ENCODE peak calls at places on chromosomes 2 and 18, in seven cellular contexts. R is HFFc6; E is GF-D8; P is effector CD4-positive, alpha-beta T cell; N is hippocampal formation; V is HT-29; G is Calu3. Z is an unnamed sample.

GRCh38 chr18:79367989-79368388 is 27.7 kb upstream of the NFATC1 start:
- DNase-seq in R (no peak), E (no peak), P (no peak), N (no peak), V (no peak), G (no peak), Z (no peak)

GRCh38 chr2:121635371-121635770 is 13.9 kb downstream of the CLASP1 start:
- DNase-seq in R (no peak), E (no peak), P (no peak), N (no peak), V (no peak), G (no peak), Z (no peak)

GRCh38 chr18:47594621-47595086 is 335.8 kb downstream of the SMAD2 start:
- DNase-seq in R (no peak), E (no peak), P (no peak), N (no peak), V (no peak), G (no peak), Z (no peak)

GRCh38 chr18:2923464-2923863 is 76.7 kb downstream of the EMILIN2 start:
- DNase-seq in R (no peak), E (no peak), P (no peak), N (no peak), V (no peak), G (no peak), Z (no peak)

GRCh38 chr18:51361130-51361860 is 163.8 kb upstream of the MEX3C start:
- DNase-seq in R (no peak), E (peak; percentile 91), P (no peak), N (no peak), V (peak; percentile 44), G (no peak), Z (no peak)

GRCh38 chr18:45359275-45360009 is 255.8 kb upstream of the SLC14A2 start:
- DNase-seq in R (no peak), E (no peak), P (no peak), N (no peak), V (no peak), G (peak; percentile 63), Z (no peak)

GRCh38 chr2:222477962-222478608 is 53.7 kb downstream of the SGPP2 start:
- DNase-seq in R (no peak), E (no peak), P (no peak), N (no peak), V (no peak), G (no peak), Z (no peak)

GRCh38 chr2:204718607-204719006 is 173.3 kb downstream of the PARD3B start:
- DNase-seq in R (no peak), E (no peak), P (no peak), N (no peak), V (no peak), G (no peak), Z (no peak)

GRCh38 chr2:23426284-23426905 is 41.4 kb downstream of the KLHL29 start:
- DNase-seq in R (peak; percentile 61), E (no peak), P (no peak), N (no peak), V (no peak), G (no peak), Z (no peak)

GRCh38 chr2:106280653-106281202 is 86.6 kb upstream of the UXS1 start:
- DNase-seq in R (no peak), E (no peak), P (no peak), N (no peak), V (no peak), G (no peak), Z (no peak)

GRCh38 chr2:64295326-64296149 is 151.3 kb upstream of the PELI1 start:
- DNase-seq in R (no peak), E (no peak), P (no peak), N (no peak), V (no peak), G (no peak), Z (no peak)

GRCh38 chr18:5142131-5142530 is 54.9 kb downstream of the AKAIN1 start:
- DNase-seq in R (no peak), E (no peak), P (no peak), N (no peak), V (no peak), G (no peak), Z (no peak)

GRCh38 chr2:8310557-8311455 is 371.1 kb upstream of the ID2 start:
- DNase-seq in R (no peak), E (peak; percentile 13), P (no peak), N (no peak), V (no peak), G (no peak), Z (no peak)